ENCODE peak calls at places on chromosomes 7 and 10, in ten cellular contexts. E is anterior cingulate cortex, P is ACHN, M is NB4, C is RWPE1, D is GM20000, W is fibroblast of the aortic adventitia, U is WERI-Rb-1, V is epithelial cell of proximal tubule, J is occipital lobe. G is an unnamed sample.

GRCh38 chr7:142787034-142787768 is 16.4 kb downstream of the PRSS2 start:
- DNase-seq in E (no peak), P (no peak), M (no peak), C (no peak), D (no peak), W (no peak), U (no peak), V (no peak), J (no peak), G (no peak)

GRCh38 chr7:116447980-116448839 is 51.3 kb upstream of the CAV2 start:
- DNase-seq in E (no peak), P (no peak), M (no peak), C (no peak), D (no peak), W (no peak), U (no peak), V (no peak), J (no peak), G (no peak)

GRCh38 chr10:116017405-116017804 is 255.6 kb downstream of the GFRA1 start:
- DNase-seq in E (no peak), P (no peak), M (no peak), C (no peak), D (no peak), W (no peak), U (no peak), V (no peak), J (no peak), G (no peak)

GRCh38 chr10:62589689-62590088 is 214.8 kb upstream of the ADO start:
- DNase-seq in E (no peak), P (no peak), M (no peak), C (no peak), D (no peak), W (peak; percentile 50), U (no peak), V (no peak), J (no peak), G (no peak)

GRCh38 chr10:69421611-69422308 is 5.0 kb upstream of the TACR2 start:
- DNase-seq in E (no peak), P (no peak), M (peak; percentile 85), C (no peak), D (no peak), W (no peak), U (no peak), V (no peak), J (no peak), G (no peak)

GRCh38 chr10:28669227-28670173 is 7.8 kb upstream of the BAMBI start:
- DNase-seq in E (no peak), P (no peak), M (no peak), C (no peak), D (no peak), W (peak; percentile 20), U (no peak), V (no peak), J (no peak), G (no peak)

GRCh38 chr7:104267701-104268368 is 60.0 kb upstream of the ORC5 start:
- DNase-seq in E (no peak), P (peak; percentile 51), M (peak; percentile 31), C (peak; percentile 38), D (no peak), W (peak; percentile 39), U (no peak), V (peak; percentile 10), J (no peak), G (peak; percentile 44)

GRCh38 chr7:78301361-78301760 is 502.8 kb downstream of the PHTF2 start:
- DNase-seq in E (no peak), P (peak; percentile 51), M (no peak), C (no peak), D (no peak), W (peak; percentile 8), U (no peak), V (no peak), J (no peak), G (peak; percentile 73)

GRCh38 chr10:132375116-132375794 is 21.7 kb upstream of the PWWP2B start:
- DNase-seq in E (no peak), P (no peak), M (peak; percentile 87), C (no peak), D (no peak), W (no peak), U (no peak), V (no peak), J (no peak), G (no peak)

GRCh38 chr10:329361-330099 is 194.3 kb downstream of the ZMYND11 start:
- DNase-seq in E (no peak), P (peak; percentile 93), M (peak; percentile 90), C (peak; percentile 86), D (no peak), W (peak; percentile 95), U (no peak), V (peak; percentile 57), J (peak; percentile 46), G (peak; percentile 95)

GRCh38 chr7:2687338-2687869 is 598 bp upstream of the AMZ1 start:
- DNase-seq in E (no peak), P (peak; percentile 92), M (no peak), C (no peak), D (no peak), W (no peak), U (no peak), V (no peak), J (no peak), G (peak; percentile 71)

G was measured in adipocyte.